ENCODE peak calls at places on chromosomes 6 and 20, in seven cellular contexts. One of them, this sample, is unnamed.

GRCh38 chr6:116352515-116353471 is 18.0 kb upstream of the DSE start:
- DNase-seq in ovary: no peak
- DNase-seq in left lung: no peak
- DNase-seq in left ventricle myocardium inferior: no peak
- DNase-seq in tibial nerve: no peak
- DNase-seq in mesendoderm: no peak
- DNase-seq in effector memory CD4-positive, alpha-beta T cell: no peak
- DNase-seq in this sample: no peak

GRCh38 chr20:19932170-19932667 is 84.9 kb upstream of the NAA20 start:
- DNase-seq in ovary: peak; percentile 34
- DNase-seq in left lung: no peak
- DNase-seq in left ventricle myocardium inferior: no peak
- DNase-seq in tibial nerve: no peak
- DNase-seq in mesendoderm: no peak
- DNase-seq in effector memory CD4-positive, alpha-beta T cell: no peak
- DNase-seq in this sample: no peak

GRCh38 chr6:35415065-35415880 is 36.9 kb upstream of the FANCE start:
- DNase-seq in ovary: peak; percentile 85
- DNase-seq in left lung: peak; percentile 61
- DNase-seq in left ventricle myocardium inferior: peak; percentile 65
- DNase-seq in tibial nerve: peak; percentile 36
- DNase-seq in mesendoderm: peak; percentile 77
- DNase-seq in effector memory CD4-positive, alpha-beta T cell: no peak
- DNase-seq in this sample: peak; percentile 47

GRCh38 chr6:104108587-104108986 is 751.1 kb downstream of the HACE1 start:
- DNase-seq in ovary: no peak
- DNase-seq in left lung: no peak
- DNase-seq in left ventricle myocardium inferior: no peak
- DNase-seq in tibial nerve: no peak
- DNase-seq in mesendoderm: no peak
- DNase-seq in effector memory CD4-positive, alpha-beta T cell: no peak
- DNase-seq in this sample: no peak

GRCh38 chr6:33607784-33608161 is 13.3 kb upstream of the ITPR3 start:
- DNase-seq in ovary: no peak
- DNase-seq in left lung: no peak
- DNase-seq in left ventricle myocardium inferior: no peak
- DNase-seq in tibial nerve: no peak
- DNase-seq in mesendoderm: peak; percentile 42
- DNase-seq in effector memory CD4-positive, alpha-beta T cell: no peak
- DNase-seq in this sample: no peak

GRCh38 chr6:35948725-35949124 is 27.8 kb upstream of the SRPK1 start:
- DNase-seq in ovary: no peak
- DNase-seq in left lung: no peak
- DNase-seq in left ventricle myocardium inferior: no peak
- DNase-seq in tibial nerve: no peak
- DNase-seq in mesendoderm: peak; percentile 82
- DNase-seq in effector memory CD4-positive, alpha-beta T cell: no peak
- DNase-seq in this sample: no peak

GRCh38 chr6:169638388-169638787 is 63.4 kb downstream of the WDR27 start:
- DNase-seq in ovary: no peak
- DNase-seq in left lung: no peak
- DNase-seq in left ventricle myocardium inferior: no peak
- DNase-seq in tibial nerve: no peak
- DNase-seq in mesendoderm: no peak
- DNase-seq in effector memory CD4-positive, alpha-beta T cell: no peak
- DNase-seq in this sample: no peak

GRCh38 chr20:51118216-51118615 is 95.3 kb upstream of the KCNG1 start:
- DNase-seq in ovary: no peak
- DNase-seq in left lung: no peak
- DNase-seq in left ventricle myocardium inferior: no peak
- DNase-seq in tibial nerve: no peak
- DNase-seq in mesendoderm: no peak
- DNase-seq in effector memory CD4-positive, alpha-beta T cell: no peak
- DNase-seq in this sample: no peak

GRCh38 chr6:44431118-44431725 is 43.7 kb downstream of the CDC5L start:
- DNase-seq in ovary: peak; percentile 56
- DNase-seq in left lung: no peak
- DNase-seq in left ventricle myocardium inferior: no peak
- DNase-seq in tibial nerve: no peak
- DNase-seq in mesendoderm: peak; percentile 67
- DNase-seq in effector memory CD4-positive, alpha-beta T cell: no peak
- DNase-seq in this sample: peak; percentile 26

GRCh38 chr20:62822788-62823651 is 6.2 kb downstream of the COL9A3 start:
- DNase-seq in ovary: no peak
- DNase-seq in left lung: no peak
- DNase-seq in left ventricle myocardium inferior: no peak
- DNase-seq in tibial nerve: no peak
- DNase-seq in mesendoderm: peak; percentile 77
- DNase-seq in effector memory CD4-positive, alpha-beta T cell: no peak
- DNase-seq in this sample: no peak

GRCh38 chr6:29301401-29301800 is at the start of gene OR14J1:
- DNase-seq in ovary: no peak
- DNase-seq in left lung: no peak
- DNase-seq in left ventricle myocardium inferior: no peak
- DNase-seq in tibial nerve: no peak
- DNase-seq in mesendoderm: no peak
- DNase-seq in effector memory CD4-positive, alpha-beta T cell: no peak
- DNase-seq in this sample: no peak

GRCh38 chr6:107636486-107636885 is 146.6 kb downstream of the SOBP start:
- DNase-seq in ovary: no peak
- DNase-seq in left lung: no peak
- DNase-seq in left ventricle myocardium inferior: no peak
- DNase-seq in tibial nerve: no peak
- DNase-seq in mesendoderm: peak; percentile 47
- DNase-seq in effector memory CD4-positive, alpha-beta T cell: no peak
- DNase-seq in this sample: no peak

GRCh38 chr6:107230024-107230423 is 114.7 kb upstream of the BEND3 start:
- DNase-seq in ovary: no peak
- DNase-seq in left lung: no peak
- DNase-seq in left ventricle myocardium inferior: no peak
- DNase-seq in tibial nerve: no peak
- DNase-seq in mesendoderm: no peak
- DNase-seq in effector memory CD4-positive, alpha-beta T cell: no peak
- DNase-seq in this sample: no peak

GRCh38 chr6:26383624-26384417 is 913 bp downstream of the BTN2A2 start:
- DNase-seq in ovary: peak; percentile 28
- DNase-seq in left lung: peak; percentile 47
- DNase-seq in left ventricle myocardium inferior: no peak
- DNase-seq in tibial nerve: no peak
- DNase-seq in mesendoderm: peak; percentile 63
- DNase-seq in effector memory CD4-positive, alpha-beta T cell: no peak
- DNase-seq in this sample: no peak

GRCh38 chr20:46631212-46631869 is 19.9 kb downstream of the SLC13A3 start:
- DNase-seq in ovary: no peak
- DNase-seq in left lung: peak; percentile 58
- DNase-seq in left ventricle myocardium inferior: no peak
- DNase-seq in tibial nerve: no peak
- DNase-seq in mesendoderm: peak; percentile 70
- DNase-seq in effector memory CD4-positive, alpha-beta T cell: no peak
- DNase-seq in this sample: no peak

GRCh38 chr6:148800535-148800934 is 53.7 kb downstream of the UST start:
- DNase-seq in ovary: no peak
- DNase-seq in left lung: no peak
- DNase-seq in left ventricle myocardium inferior: no peak
- DNase-seq in tibial nerve: no peak
- DNase-seq in mesendoderm: no peak
- DNase-seq in effector memory CD4-positive, alpha-beta T cell: no peak
- DNase-seq in this sample: no peak

GRCh38 chr20:62142252-62143117 is 709 bp downstream of the PSMA7 start:
- DNase-seq in ovary: no peak
- DNase-seq in left lung: no peak
- DNase-seq in left ventricle myocardium inferior: no peak
- DNase-seq in tibial nerve: no peak
- DNase-seq in mesendoderm: no peak
- DNase-seq in effector memory CD4-positive, alpha-beta T cell: no peak
- DNase-seq in this sample: no peak

GRCh38 chr6:106145741-106146227 is 59.6 kb downstream of the PRDM1 start:
- DNase-seq in ovary: no peak
- DNase-seq in left lung: no peak
- DNase-seq in left ventricle myocardium inferior: no peak
- DNase-seq in tibial nerve: no peak
- DNase-seq in mesendoderm: peak; percentile 65
- DNase-seq in effector memory CD4-positive, alpha-beta T cell: no peak
- DNase-seq in this sample: no peak

GRCh38 chr20:63698739-63699465 is 2.5 kb downstream of the TNFRSF6B start:
- DNase-seq in ovary: peak; percentile 60
- DNase-seq in left lung: no peak
- DNase-seq in left ventricle myocardium inferior: no peak
- DNase-seq in tibial nerve: no peak
- DNase-seq in mesendoderm: peak; percentile 52
- DNase-seq in effector memory CD4-positive, alpha-beta T cell: no peak
- DNase-seq in this sample: peak; percentile 56

GRCh38 chr6:10404107-10404798 is 10.6 kb downstream of the TFAP2A start:
- DNase-seq in ovary: peak; percentile 84
- DNase-seq in left lung: peak; percentile 92
- DNase-seq in left ventricle myocardium inferior: peak; percentile 81
- DNase-seq in tibial nerve: peak; percentile 61
- DNase-seq in mesendoderm: peak; percentile 99
- DNase-seq in effector memory CD4-positive, alpha-beta T cell: peak; percentile 71
- DNase-seq in this sample: peak; percentile 83
- H3K4me1 ChIP-seq in ovary: peaks cover 6% of the 10 kb centered on the region
- H3K4me1 ChIP-seq in left lung: no peaks in the 10 kb centered on the region
- H3K4me1 ChIP-seq in left ventricle myocardium inferior: peaks cover 13% of the 10 kb centered on the region
- H3K4me1 ChIP-seq in tibial nerve: peaks cover 6% of the 10 kb centered on the region
- H3K4me1 ChIP-seq in mesendoderm: peaks cover 2% of the 10 kb centered on the region
- H3K4me1 ChIP-seq in effector memory CD4-positive, alpha-beta T cell: peaks cover 16% of the 10 kb centered on the region
- H3K4me1 ChIP-seq in this sample: peaks cover 14% of the 10 kb centered on the region

GRCh38 chr20:58402827-58403226 is 13.8 kb downstream of the VAPB start:
- DNase-seq in ovary: no peak
- DNase-seq in left lung: no peak
- DNase-seq in left ventricle myocardium inferior: no peak
- DNase-seq in tibial nerve: no peak
- DNase-seq in mesendoderm: no peak
- DNase-seq in effector memory CD4-positive, alpha-beta T cell: no peak
- DNase-seq in this sample: no peak
- H3K4me1 ChIP-seq in ovary: peaks cover 12% of the 10 kb centered on the region
- H3K4me1 ChIP-seq in left lung: no peaks in the 10 kb centered on the region
- H3K4me1 ChIP-seq in left ventricle myocardium inferior: peaks cover 94% of the 10 kb centered on the region
- H3K4me1 ChIP-seq in tibial nerve: peaks cover 14% of the 10 kb centered on the region
- H3K4me1 ChIP-seq in mesendoderm: peaks cover 4% of the 10 kb centered on the region
- H3K4me1 ChIP-seq in effector memory CD4-positive, alpha-beta T cell: peaks cover 11% of the 10 kb centered on the region
- H3K4me1 ChIP-seq in this sample: peaks cover 83% of the 10 kb centered on the region

DNA sequence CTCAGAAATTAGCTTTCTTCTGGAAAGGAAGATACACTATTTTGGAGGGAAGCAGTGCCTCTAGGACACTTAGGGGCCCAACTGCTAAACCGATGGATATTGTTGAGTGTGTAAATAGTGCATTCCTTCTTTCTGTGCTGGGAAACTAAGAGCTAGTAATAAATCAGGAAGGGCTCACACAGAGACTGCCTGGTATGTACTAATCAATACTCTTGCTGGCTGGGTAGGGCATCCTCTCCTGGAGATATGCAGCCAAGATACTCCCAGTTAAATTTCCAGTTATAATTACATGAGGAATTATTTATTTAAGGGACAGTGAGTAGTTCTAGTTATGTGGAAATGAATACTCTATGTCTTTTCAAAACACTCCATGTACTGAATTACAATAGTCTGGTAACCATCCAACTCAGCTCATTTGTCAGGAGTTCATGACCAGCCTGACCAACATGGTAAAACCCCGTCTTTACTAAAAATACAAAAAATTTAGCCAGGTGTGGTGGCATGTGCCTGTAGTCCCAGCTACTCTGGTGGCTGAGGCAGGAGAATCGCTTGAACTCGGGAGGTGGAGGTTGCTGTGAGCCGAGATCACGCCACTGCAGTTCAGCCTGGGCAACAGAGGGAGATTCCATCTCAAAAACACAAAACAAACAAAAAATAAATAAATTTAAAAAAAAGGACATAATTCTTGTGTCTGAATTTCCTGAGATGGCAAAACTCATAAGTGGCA is 100.0 kb downstream of the OR2B2 start:
- DNase-seq in ovary: no peak
- DNase-seq in left lung: no peak
- DNase-seq in left ventricle myocardium inferior: no peak
- DNase-seq in tibial nerve: no peak
- DNase-seq in mesendoderm: peak; percentile 33
- DNase-seq in effector memory CD4-positive, alpha-beta T cell: no peak
- DNase-seq in this sample: no peak
- H3K4me1 ChIP-seq in ovary: peaks cover 4% of the 10 kb centered on the region
- H3K4me1 ChIP-seq in left lung: peaks cover 2% of the 10 kb centered on the region
- H3K4me1 ChIP-seq in left ventricle myocardium inferior: peaks cover 29% of the 10 kb centered on the region
- H3K4me1 ChIP-seq in tibial nerve: peaks cover 8% of the 10 kb centered on the region
- H3K4me1 ChIP-seq in mesendoderm: no peaks in the 10 kb centered on the region
- H3K4me1 ChIP-seq in effector memory CD4-positive, alpha-beta T cell: peaks cover 16% of the 10 kb centered on the region
- H3K4me1 ChIP-seq in this sample: peaks cover 35% of the 10 kb centered on the region

DNA sequence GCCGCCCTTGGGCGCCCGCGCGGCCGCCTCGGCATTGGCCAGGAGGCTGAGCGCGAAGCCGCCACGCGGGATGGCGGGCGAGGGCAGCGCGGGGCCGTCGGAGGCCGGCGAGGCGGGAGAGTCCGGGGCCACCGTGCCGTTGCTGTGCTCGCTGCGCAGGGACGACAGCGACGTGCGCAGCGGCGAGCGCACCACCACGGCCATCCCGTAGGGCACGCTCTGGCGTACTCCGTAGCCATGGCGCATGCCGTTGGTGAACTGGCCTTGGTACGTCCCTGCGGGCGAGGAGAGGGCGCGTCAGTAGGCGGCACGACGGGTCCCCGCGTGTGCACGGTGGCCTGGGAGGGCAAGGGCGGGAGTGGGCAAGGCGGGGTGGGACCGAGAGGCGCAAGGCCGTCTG is 26.9 kb downstream of the JPH2 start:
- DNase-seq in ovary: no peak
- DNase-seq in left lung: no peak
- DNase-seq in left ventricle myocardium inferior: no peak
- DNase-seq in tibial nerve: no peak
- DNase-seq in mesendoderm: no peak
- DNase-seq in effector memory CD4-positive, alpha-beta T cell: no peak
- DNase-seq in this sample: no peak
- H3K4me1 ChIP-seq in ovary: no peaks in the 10 kb centered on the region
- H3K4me1 ChIP-seq in left lung: no peaks in the 10 kb centered on the region
- H3K4me1 ChIP-seq in left ventricle myocardium inferior: peaks cover 75% of the 10 kb centered on the region
- H3K4me1 ChIP-seq in tibial nerve: no peaks in the 10 kb centered on the region
- H3K4me1 ChIP-seq in mesendoderm: no peaks in the 10 kb centered on the region
- H3K4me1 ChIP-seq in effector memory CD4-positive, alpha-beta T cell: no peaks in the 10 kb centered on the region
- H3K4me1 ChIP-seq in this sample: no peaks in the 10 kb centered on the region

DNA sequence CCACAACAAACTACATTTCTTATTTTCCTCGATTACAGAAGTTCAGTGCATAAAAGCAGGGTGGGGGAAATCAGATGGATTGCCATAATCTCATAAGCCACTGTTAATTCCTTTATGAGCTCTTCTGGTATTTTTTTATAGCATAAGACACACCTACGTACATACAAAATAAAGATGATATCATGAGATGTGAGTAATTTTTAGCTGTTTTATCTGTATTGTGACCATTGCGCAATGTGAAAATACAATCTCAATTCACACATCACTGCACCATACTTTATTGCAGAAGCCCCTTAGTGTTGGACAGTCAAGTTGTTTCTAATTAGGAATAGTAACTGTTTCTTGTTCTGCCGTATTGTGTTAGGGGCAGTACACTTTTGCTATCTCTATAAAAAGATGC is 90.2 kb downstream of the FARS2 start:
- DNase-seq in ovary: no peak
- DNase-seq in left lung: no peak
- DNase-seq in left ventricle myocardium inferior: no peak
- DNase-seq in tibial nerve: no peak
- DNase-seq in mesendoderm: no peak
- DNase-seq in effector memory CD4-positive, alpha-beta T cell: no peak
- DNase-seq in this sample: no peak
- H3K4me1 ChIP-seq in ovary: no peaks in the 10 kb centered on the region
- H3K4me1 ChIP-seq in left lung: no peaks in the 10 kb centered on the region
- H3K4me1 ChIP-seq in left ventricle myocardium inferior: no peaks in the 10 kb centered on the region
- H3K4me1 ChIP-seq in tibial nerve: no peaks in the 10 kb centered on the region
- H3K4me1 ChIP-seq in mesendoderm: no peaks in the 10 kb centered on the region
- H3K4me1 ChIP-seq in effector memory CD4-positive, alpha-beta T cell: peaks cover 4% of the 10 kb centered on the region
- H3K4me1 ChIP-seq in this sample: no peaks in the 10 kb centered on the region